ENCODE peak calls at places on chromosome 1, in four cellular contexts. G is effector memory CD8-positive, alpha-beta T cell; O is AG09319; M is SHP77. D is an unnamed sample.
A peak's percentile ranks its signal among the peaks of the same experiment; 100 is the strongest.

GRCh38 chr1:1115136-1115829 is 606 bp downstream of the C1orf159 start:
- DNase-seq in O (no peak), G (no peak), M (no peak), D (no peak)

GRCh38 chr1:218397752-218398339 is 52.7 kb downstream of the TGFB2 start:
- DNase-seq in G (no peak), O (no peak), M (no peak), D (no peak)

GRCh38 chr1:27342778-27343638 is 1.2 kb downstream of the SYTL1 start:
- DNase-seq in G (peak; percentile 81), M (peak; percentile 59), O (no peak), D (peak; percentile 87)

GRCh38 chr1:207316141-207316540 is 5.3 kb upstream of the CD55 start:
- DNase-seq in O (no peak), G (no peak), M (no peak), D (no peak)

GRCh38 chr1:107247679-107248078 is 106.8 kb downstream of the NTNG1 start:
- DNase-seq in O (no peak), G (no peak), M (no peak), D (no peak)

GRCh38 chr1:20093940-20094391 is 24.0 kb downstream of the PLA2G5 start:
- DNase-seq in M (no peak), G (no peak), O (no peak), D (no peak)

GRCh38 chr1:44326821-44327465 is 28.1 kb downstream of the ERI3 start:
- DNase-seq in G (no peak), M (no peak), O (no peak), D (no peak)

GRCh38 chr1:56709269-56709880 is 64.3 kb downstream of the PRKAA2 start:
- DNase-seq in G (no peak), M (peak; percentile 46), O (peak; percentile 29), D (peak; percentile 78)

GRCh38 chr1:246600579-246600978 is 34.3 kb downstream of the CNST start:
- DNase-seq in M (no peak), O (no peak), G (no peak), D (no peak)

GRCh38 chr1:150763631-150764223 is 1.9 kb downstream of the CTSS start:
- DNase-seq in M (no peak), G (no peak), O (no peak), D (no peak)

GRCh38 chr1:2805801-2806430 is 4.4 kb upstream of the TTC34 start:
- DNase-seq in O (no peak), G (no peak), M (no peak), D (no peak)

GRCh38 chr1:50742523-50742922 is 217.5 kb downstream of the FAF1 start:
- DNase-seq in O (no peak), M (no peak), G (no peak), D (no peak)

GRCh38 chr1:165928075-165928731 is 100.8 kb downstream of the UCK2 start:
- DNase-seq in O (peak; percentile 3), M (peak; percentile 69), G (peak; percentile 16), D (peak; percentile 98)

GRCh38 chr1:228083871-228084278 is 1.4 kb downstream of the ARF1 start:
- DNase-seq in G (no peak), M (no peak), O (no peak), D (no peak)

GRCh38 chr1:64223329-64224151 is 20.1 kb downstream of the UBE2U start:
- DNase-seq in O (peak; percentile 29), M (no peak), G (no peak), D (no peak)